ENCODE peak calls at places on chromosome 1, in ten cellular contexts. X, B, A, Q, L, M, U, F, Z and V are unnamed samples.

GRCh38 chr1:239952348-239953307 is 139.1 kb upstream of the FMN2 start:
- DNase-seq in X (peak; percentile 42), B (no peak), A (no peak), Q (no peak), L (peak; percentile 65), M (no peak), U (no peak), F (no peak), Z (no peak), V (no peak)

GRCh38 chr1:58155418-58156123 is 391.0 kb downstream of the OMA1 start:
- DNase-seq in X (peak; percentile 35), B (no peak), A (peak; percentile 10), Q (no peak), L (peak; percentile 54), M (peak; percentile 2), U (no peak), F (no peak), Z (no peak), V (no peak)

GRCh38 chr1:116353155-116353554 is 19.9 kb upstream of the ATP1A1 start:
- DNase-seq in X (no peak), B (no peak), A (no peak), Q (no peak), L (no peak), M (no peak), U (no peak), F (no peak), Z (no peak), V (no peak)

GRCh38 chr1:12095822-12096263 is 32.7 kb downstream of the TNFRSF8 start:
- DNase-seq in X (peak; percentile 79), B (no peak), A (no peak), Q (no peak), L (peak; percentile 37), M (peak; percentile 19), U (no peak), F (no peak), Z (no peak), V (no peak)

GRCh38 chr1:153945131-153945794 is 1.3 kb downstream of the DENND4B start:
- DNase-seq in X (peak; percentile 55), B (no peak), A (peak; percentile 51), Q (no peak), L (peak; percentile 29), M (peak; percentile 69), U (no peak), F (peak; percentile 80), Z (no peak), V (peak; percentile 85)

GRCh38 chr1:27074175-27074780 is 61.6 kb upstream of the TENT5B start:
- DNase-seq in X (peak; percentile 47), B (no peak), A (no peak), Q (no peak), L (no peak), M (no peak), U (no peak), F (no peak), Z (no peak), V (no peak)

GRCh38 chr1:168083456-168084325 is 53.0 kb downstream of the GPR161 start:
- DNase-seq in X (no peak), B (peak; percentile 53), A (no peak), Q (no peak), L (no peak), M (no peak), U (no peak), F (no peak), Z (no peak), V (no peak)

GRCh38 chr1:91670781-91671180 is 170.1 kb downstream of the CDC7 start:
- DNase-seq in X (no peak), B (no peak), A (no peak), Q (no peak), L (no peak), M (no peak), U (no peak), F (no peak), Z (no peak), V (no peak)

GRCh38 chr1:68363346-68363745 is 86.4 kb downstream of the RPE65 start:
- DNase-seq in X (no peak), B (no peak), A (no peak), Q (no peak), L (no peak), M (no peak), U (no peak), F (no peak), Z (no peak), V (no peak)

GRCh38 chr1:161017756-161018630 is 3.0 kb downstream of the F11R start:
- DNase-seq in X (peak; percentile 21), B (no peak), A (no peak), Q (no peak), L (peak; percentile 64), M (no peak), U (no peak), F (no peak), Z (no peak), V (no peak)

GRCh38 chr1:161013104-161013590 is 7.8 kb downstream of the F11R start:
- DNase-seq in X (peak; percentile 39), B (no peak), A (no peak), Q (no peak), L (no peak), M (peak; percentile 64), U (no peak), F (no peak), Z (no peak), V (no peak)

GRCh38 chr1:161009602-161010211 is 11.2 kb downstream of the F11R start:
- DNase-seq in X (no peak), B (no peak), A (no peak), Q (no peak), L (no peak), M (no peak), U (no peak), F (no peak), Z (no peak), V (no peak)

GRCh38 chr1:161012420-161012819 is 8.5 kb downstream of the F11R start:
- DNase-seq in X (no peak), B (no peak), A (no peak), Q (no peak), L (no peak), M (no peak), U (no peak), F (no peak), Z (no peak), V (no peak)

GRCh38 chr1:161013591-161014513 is 7.1 kb downstream of the F11R start:
- DNase-seq in X (peak; percentile 64), B (peak; percentile 96), A (peak; percentile 87), Q (peak; percentile 48), L (no peak), M (peak; percentile 98), U (no peak), F (peak; percentile 39), Z (peak; percentile 89), V (peak; percentile 58)
- H3K4me3 ChIP-seq in X (no peak overlapping the region), B (no peak overlapping the region), A (no peak overlapping the region), Q (no peak overlapping the region), L (no peak overlapping the region), M (no peak overlapping the region), U (no peak overlapping the region), F (peak overlapping the region; percentile 65), Z (peak overlapping the region; percentile 46), V (peak overlapping the region; percentile 14)

GRCh38 chr1:41726899-41727748 is 191.6 kb downstream of the HIVEP3 start:
- DNase-seq in X (no peak), B (peak; percentile 92), A (no peak), Q (no peak), L (no peak), M (no peak), U (no peak), F (no peak), Z (no peak), V (no peak)
- H3K4me3 ChIP-seq in X (no peak overlapping the region), B (no peak overlapping the region), A (no peak overlapping the region), Q (no peak overlapping the region), L (no peak overlapping the region), M (no peak overlapping the region), U (no peak overlapping the region), F (no peak overlapping the region), Z (peak overlapping the region; percentile 15), V (no peak overlapping the region)

GRCh38 chr1:18922848-18923475 is 20.6 kb upstream of the ALDH4A1 start:
- DNase-seq in X (no peak), B (no peak), A (no peak), Q (no peak), L (no peak), M (no peak), U (no peak), F (no peak), Z (no peak), V (no peak)

GRCh38 chr1:18921506-18922251 is 19.3 kb upstream of the ALDH4A1 start:
- DNase-seq in X (no peak), B (no peak), A (no peak), Q (no peak), L (no peak), M (peak; percentile 44), U (no peak), F (no peak), Z (no peak), V (no peak)

GRCh38 chr1:18920931-18921330 is 18.6 kb upstream of the ALDH4A1 start:
- DNase-seq in X (no peak), B (no peak), A (no peak), Q (no peak), L (no peak), M (no peak), U (no peak), F (no peak), Z (no peak), V (no peak)

GRCh38 chr1:18923721-18924610 is 21.6 kb upstream of the ALDH4A1 start:
- DNase-seq in X (peak; percentile 66), B (no peak), A (no peak), Q (no peak), L (no peak), M (peak; percentile 48), U (no peak), F (no peak), Z (no peak), V (no peak)

GRCh38 chr1:18922319-18922726 is 20.0 kb upstream of the ALDH4A1 start:
- DNase-seq in X (peak; percentile 95), B (peak; percentile 95), A (peak; percentile 91), Q (no peak), L (peak; percentile 41), M (peak; percentile 95), U (no peak), F (no peak), Z (peak; percentile 63), V (no peak)
- H3K4me3 ChIP-seq in X (peak overlapping the region; percentile 30), B (no peak overlapping the region), A (no peak overlapping the region), Q (no peak overlapping the region), L (no peak overlapping the region), M (no peak overlapping the region), U (peak overlapping the region; percentile 8), F (no peak overlapping the region), Z (peak overlapping the region; percentile 38), V (no peak overlapping the region)

GRCh38 chr1:24929091-24929875 is 793 bp downstream of the RUNX3 start:
- DNase-seq in X (peak; percentile 57), B (no peak), A (no peak), Q (no peak), L (peak; percentile 60), M (no peak), U (no peak), F (peak; percentile 62), Z (no peak), V (peak; percentile 77)

GRCh38 chr1:24932284-24932683 is 2.2 kb upstream of the RUNX3 start:
- DNase-seq in X (peak; percentile 61), B (no peak), A (no peak), Q (no peak), L (peak; percentile 77), M (peak; percentile 18), U (no peak), F (peak; percentile 48), Z (no peak), V (peak; percentile 49)

GRCh38 chr1:24931481-24932221 is 1.6 kb upstream of the RUNX3 start:
- DNase-seq in X (no peak), B (no peak), A (no peak), Q (no peak), L (no peak), M (no peak), U (no peak), F (no peak), Z (no peak), V (no peak)

GRCh38 chr1:24929876-24930702 is at the start of gene RUNX3:
- DNase-seq in X (peak; percentile 74), B (peak; percentile 94), A (no peak), Q (no peak), L (peak; percentile 91), M (no peak), U (no peak), F (peak; percentile 91), Z (no peak), V (peak; percentile 93)

GRCh38 chr1:24930703-24931480 is 816 bp upstream of the RUNX3 start:
- DNase-seq in X (no peak), B (no peak), A (peak; percentile 13), Q (no peak), L (no peak), M (no peak), U (no peak), F (no peak), Z (no peak), V (no peak)
- H3K4me3 ChIP-seq in X (peak overlapping the region; percentile 56), B (no peak overlapping the region), A (no peak overlapping the region), Q (no peak overlapping the region), L (peak overlapping the region; percentile 31), M (no peak overlapping the region), U (no peak overlapping the region), F (peak overlapping the region; percentile 46), Z (peak overlapping the region; percentile 80), V (no peak overlapping the region)